ENCODE peak calls at places on chromosome 2, in six cellular contexts. J is heart right ventricle, Q is GM12878, W is uterus, Z is small intestine, Y is epithelial cell of proximal tubule. L is an unnamed sample.

GRCh38 chr2:45199973-45200372 is 190.7 kb upstream of the SIX2 start:
- DNase-seq in J (no peak), Q (no peak), W (no peak), Z (no peak), Y (no peak), L (no peak)

GRCh38 chr2:41899189-41899588 is 148.6 kb upstream of the PKDCC start:
- DNase-seq in J (no peak), Q (no peak), W (no peak), Z (no peak), Y (no peak), L (peak; percentile 84)

GRCh38 chr2:86006524-86006923 is 99.2 kb downstream of the POLR1A start:
- DNase-seq in J (no peak), Q (no peak), W (no peak), Z (no peak), Y (no peak), L (no peak)

GRCh38 chr2:6556755-6557154 is 309.0 kb downstream of the CMPK2 start:
- DNase-seq in J (no peak), Q (no peak), W (no peak), Z (peak; percentile 1), Y (peak; percentile 43), L (peak; percentile 85)

GRCh38 chr2:26754972-26755670 is 9.0 kb upstream of the SLC35F6 start:
- DNase-seq in J (no peak), Q (no peak), W (no peak), Z (no peak), Y (no peak), L (no peak)

GRCh38 chr2:85706604-85707296 is 12.6 kb downstream of the GNLY start:
- DNase-seq in J (no peak), Q (no peak), W (no peak), Z (no peak), Y (no peak), L (no peak)

GRCh38 chr2:235235977-235236767 is 257.7 kb upstream of the AGAP1 start:
- DNase-seq in J (no peak), Q (no peak), W (no peak), Z (no peak), Y (no peak), L (no peak)

GRCh38 chr2:25988134-25988533 is 5.8 kb upstream of the KIF3C start:
- DNase-seq in J (no peak), Q (no peak), W (no peak), Z (no peak), Y (no peak), L (no peak)

GRCh38 chr2:37610638-37611289 is 60.7 kb downstream of the CDC42EP3 start:
- DNase-seq in J (no peak), Q (no peak), W (peak; percentile 59), Z (no peak), Y (no peak), L (no peak)

GRCh38 chr2:217875556-217876252 is 127.1 kb downstream of the TNS1 start:
- DNase-seq in J (no peak), Q (no peak), W (no peak), Z (no peak), Y (no peak), L (no peak)

GRCh38 chr2:79292936-79293335 is 133.4 kb upstream of the REG3A start:
- DNase-seq in J (no peak), Q (no peak), W (no peak), Z (no peak), Y (no peak), L (no peak)

GRCh38 chr2:109128466-109129355 is at the start of gene SH3RF3:
- DNase-seq in J (peak; percentile 46), Q (no peak), W (peak; percentile 27), Z (no peak), Y (no peak), L (peak; percentile 13)

GRCh38 chr2:129782618-129782960 is 196.9 kb upstream of the RAB6C start:
- DNase-seq in J (no peak), Q (no peak), W (no peak), Z (no peak), Y (no peak), L (no peak)

GRCh38 chr2:143686585-143687164 is 557.5 kb downstream of the ARHGAP15 start:
- DNase-seq in J (no peak), Q (no peak), W (no peak), Z (peak; percentile 37), Y (peak; percentile 9), L (peak; percentile 62)

GRCh38 chr2:74333175-74333574 is 10.0 kb downstream of the SLC4A5 start:
- DNase-seq in J (peak; percentile 12), Q (no peak), W (no peak), Z (peak; percentile 42), Y (no peak), L (peak; percentile 41)

GRCh38 chr2:47747878-47748277 is 35.1 kb upstream of the MSH6 start:
- DNase-seq in J (no peak), Q (no peak), W (no peak), Z (no peak), Y (no peak), L (no peak)

GRCh38 chr2:120935339-120936313 is 200.0 kb downstream of the GLI2 start:
- DNase-seq in J (no peak), Q (no peak), W (peak; percentile 37), Z (peak; percentile 57), Y (peak; percentile 79), L (no peak)

GRCh38 chr2:190121971-190122370 is 59.4 kb upstream of the MSTN start:
- DNase-seq in J (no peak), Q (peak; percentile 9), W (no peak), Z (peak; percentile 31), Y (no peak), L (peak; percentile 45)

GRCh38 chr2:42974303-42974696 is 181.9 kb upstream of the HAAO start:
- DNase-seq in J (no peak), Q (no peak), W (peak; percentile 20), Z (no peak), Y (no peak), L (no peak)

GRCh38 chr2:218019411-218020060 is 16.7 kb upstream of the TNS1 start:
- DNase-seq in J (no peak), Q (no peak), W (no peak), Z (no peak), Y (no peak), L (no peak)

GRCh38 chr2:20586379-20586715 is 64.6 kb downstream of the HS1BP3 start:
- DNase-seq in J (no peak), Q (no peak), W (peak; percentile 12), Z (no peak), Y (no peak), L (no peak)

GRCh38 chr2:223526106-223526505 is 76.1 kb downstream of the SCG2 start:
- DNase-seq in J (no peak), Q (no peak), W (no peak), Z (no peak), Y (no peak), L (peak; percentile 66)

GRCh38 chr2:100820346-100821254 is 661 bp downstream of the NPAS2 start:
- DNase-seq in J (no peak), Q (no peak), W (no peak), Z (peak; percentile 84), Y (no peak), L (peak; percentile 83)

GRCh38 chr2:100821255-100821912 is 1.4 kb downstream of the NPAS2 start:
- DNase-seq in J (no peak), Q (no peak), W (no peak), Z (no peak), Y (no peak), L (no peak)

GRCh38 chr2:100823665-100824438 is 3.9 kb downstream of the NPAS2 start:
- DNase-seq in J (no peak), Q (no peak), W (no peak), Z (no peak), Y (no peak), L (no peak)

GRCh38 chr2:100822587-100823248 is 2.8 kb downstream of the NPAS2 start:
- DNase-seq in J (peak; percentile 54), Q (no peak), W (peak; percentile 58), Z (peak; percentile 28), Y (no peak), L (peak; percentile 90)

DNA sequence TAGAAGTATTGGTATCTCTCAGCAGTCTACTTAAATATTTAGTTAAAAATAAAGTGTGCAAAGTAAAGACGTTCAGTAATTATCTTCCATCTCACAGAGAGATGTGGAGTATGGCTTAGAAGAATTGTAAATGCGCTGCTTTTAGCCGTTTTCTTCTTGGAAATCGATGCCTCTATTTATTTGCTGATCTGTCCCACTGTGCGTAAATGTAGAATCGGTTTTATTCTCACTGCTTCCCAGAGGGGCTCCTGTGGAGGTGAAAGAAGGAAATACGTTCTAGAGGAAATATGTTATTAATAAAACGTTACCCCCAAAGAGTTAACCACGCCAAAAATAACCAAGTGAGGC is 1.9 kb downstream of the NPAS2 start:
- DNase-seq in J (no peak), Q (no peak), W (no peak), Z (no peak), Y (no peak), L (no peak)
- H3K4me3 ChIP-seq in J (peak overlapping the region; percentile 82), Q (no peak overlapping the region), W (no peak overlapping the region), Z (peak overlapping the region; percentile 95), Y (peak overlapping the region; percentile 69), L (no peak overlapping the region)

GRCh38 chr2:150230616-150231015 is 256.9 kb downstream of the RND3 start:
- DNase-seq in J (no peak), Q (no peak), W (no peak), Z (no peak), Y (no peak), L (peak; percentile 20)

GRCh38 chr2:150232871-150233270 is 254.6 kb downstream of the RND3 start:
- DNase-seq in J (no peak), Q (no peak), W (no peak), Z (no peak), Y (no peak), L (no peak)

GRCh38 chr2:150232321-150232720 is 255.1 kb downstream of the RND3 start:
- DNase-seq in J (no peak), Q (no peak), W (no peak), Z (no peak), Y (no peak), L (no peak)

GRCh38 chr2:150230004-150230403 is 257.5 kb downstream of the RND3 start:
- DNase-seq in J (no peak), Q (no peak), W (no peak), Z (no peak), Y (no peak), L (peak; percentile 46)

GRCh38 chr2:150234787-150235512 is 252.5 kb downstream of the RND3 start:
- DNase-seq in J (peak; percentile 9), Q (no peak), W (no peak), Z (peak; percentile 58), Y (no peak), L (no peak)
- H3K4me3 ChIP-seq in J (no peak overlapping the region), Q (no peak overlapping the region), W (no peak overlapping the region), Z (no peak overlapping the region), Y (no peak overlapping the region), L (no peak overlapping the region)

GRCh38 chr2:68388772-68389171 is 23.7 kb downstream of the PLEK start:
- DNase-seq in J (no peak), Q (no peak), W (no peak), Z (no peak), Y (no peak), L (peak; percentile 39)

GRCh38 chr2:68390114-68390513 is 25.0 kb downstream of the PLEK start:
- DNase-seq in J (no peak), Q (no peak), W (no peak), Z (no peak), Y (no peak), L (no peak)

GRCh38 chr2:68386362-68386761 is 21.3 kb downstream of the PLEK start:
- DNase-seq in J (no peak), Q (no peak), W (no peak), Z (no peak), Y (no peak), L (no peak)

GRCh38 chr2:68387408-68388350 is 22.6 kb downstream of the PLEK start:
- DNase-seq in J (no peak), Q (peak; percentile 95), W (no peak), Z (no peak), Y (no peak), L (no peak)

GRCh38 chr2:68388358-68388757 is 23.3 kb downstream of the PLEK start:
- DNase-seq in J (no peak), Q (peak; percentile 68), W (no peak), Z (no peak), Y (no peak), L (no peak)
- H3K4me3 ChIP-seq in J (no peak overlapping the region), Q (peak overlapping the region; percentile 62), W (no peak overlapping the region), Z (no peak overlapping the region), Y (no peak overlapping the region), L (no peak overlapping the region)

GRCh38 chr2:118834901-118835738 is 12.3 kb downstream of the EN1 start:
- DNase-seq in J (no peak), Q (no peak), W (no peak), Z (no peak), Y (no peak), L (no peak)
- H3K4me3 ChIP-seq in J (peak overlapping the region; percentile 47), Q (no peak overlapping the region), W (peak overlapping the region; percentile 21), Z (peak overlapping the region; percentile 29), Y (peak overlapping the region; percentile 42), L (no peak overlapping the region)

L was measured in bronchial epithelial cell.